ENCODE peak calls at places on chromosome 18, in four cellular contexts. C, O, F and V are unnamed samples.

GRCh38 chr18:79529991-79530390 is 134.3 kb downstream of the NFATC1 start:
- DNase-seq in C (no peak), F (no peak), O (no peak), V (no peak)

GRCh38 chr18:52694804-52695203 is 354.8 kb downstream of the DCC start:
- DNase-seq in F (no peak), C (no peak), O (no peak), V (no peak)

GRCh38 chr18:58668897-58669296 is 2.4 kb upstream of the MALT1 start:
- DNase-seq in O (no peak), F (no peak), C (no peak), V (no peak)

GRCh38 chr18:62435435-62436031 is 87.3 kb upstream of the ZCCHC2 start:
- DNase-seq in O (no peak), C (no peak), F (no peak), V (no peak)

GRCh38 chr18:9436176-9436575 is 39.1 kb upstream of the RALBP1 start:
- DNase-seq in F (no peak), C (no peak), O (no peak), V (no peak)

GRCh38 chr18:79870369-79871025 is 72.8 kb downstream of the KCNG2 start:
- DNase-seq in F (peak), O (no peak), C (no peak), V (no peak)

GRCh38 chr18:73945130-73945792 is 202.4 kb downstream of the FBXO15 start:
- DNase-seq in O (no peak), F (no peak), C (no peak), V (no peak)

GRCh38 chr18:42028232-42028832 is 73.3 kb downstream of the PIK3C3 start:
- DNase-seq in O (no peak), C (no peak), F (no peak), V (no peak)

GRCh38 chr18:11002277-11002676 is 147.1 kb downstream of the PIEZO2 start:
- DNase-seq in F (no peak), C (no peak), O (no peak), V (no peak)

GRCh38 chr18:58314284-58314683 is 270.3 kb downstream of the NEDD4L start:
- DNase-seq in O (no peak), F (no peak), C (no peak), V (peak)

GRCh38 chr18:26468931-26469340 is 79.4 kb downstream of the KCTD1 start:
- DNase-seq in F (no peak), C (peak), O (no peak), V (no peak)

DNA sequence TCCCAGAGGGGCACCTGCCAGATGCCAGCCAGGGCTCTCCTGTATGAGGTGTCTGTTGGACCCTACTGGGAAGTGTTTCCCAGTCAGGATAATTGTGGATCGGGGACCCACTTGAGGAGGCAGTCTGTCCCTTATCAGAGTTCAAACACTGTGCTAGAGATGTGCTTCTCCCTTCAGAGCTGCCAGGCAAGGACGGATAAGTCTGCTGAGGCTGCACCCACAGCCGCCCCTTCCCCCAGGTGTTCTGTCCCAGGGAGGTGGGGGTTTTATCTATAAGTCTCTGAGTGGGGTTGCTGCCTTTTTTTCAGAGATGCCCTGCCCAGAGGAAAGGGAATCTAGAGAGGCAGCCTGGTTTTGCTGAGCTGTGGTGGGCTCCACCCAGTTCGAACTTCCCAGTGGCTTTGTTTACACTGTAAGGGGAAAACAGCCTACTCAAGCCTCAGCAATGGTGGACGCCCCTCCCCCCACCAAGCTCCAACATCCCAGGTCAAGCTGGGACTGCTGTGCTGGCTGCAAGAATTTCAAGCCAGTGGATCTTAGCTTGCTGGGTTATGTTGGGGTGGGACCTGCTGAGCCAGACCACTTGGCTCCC is 324.0 kb upstream of the SETBP1 start:
- DNase-seq in F (no peak), O (no peak), C (no peak), V (no peak)
- TF ChIP-seq POLR2A in F (no peak), O (no peak), C (no peak), V (no peak)

DNA sequence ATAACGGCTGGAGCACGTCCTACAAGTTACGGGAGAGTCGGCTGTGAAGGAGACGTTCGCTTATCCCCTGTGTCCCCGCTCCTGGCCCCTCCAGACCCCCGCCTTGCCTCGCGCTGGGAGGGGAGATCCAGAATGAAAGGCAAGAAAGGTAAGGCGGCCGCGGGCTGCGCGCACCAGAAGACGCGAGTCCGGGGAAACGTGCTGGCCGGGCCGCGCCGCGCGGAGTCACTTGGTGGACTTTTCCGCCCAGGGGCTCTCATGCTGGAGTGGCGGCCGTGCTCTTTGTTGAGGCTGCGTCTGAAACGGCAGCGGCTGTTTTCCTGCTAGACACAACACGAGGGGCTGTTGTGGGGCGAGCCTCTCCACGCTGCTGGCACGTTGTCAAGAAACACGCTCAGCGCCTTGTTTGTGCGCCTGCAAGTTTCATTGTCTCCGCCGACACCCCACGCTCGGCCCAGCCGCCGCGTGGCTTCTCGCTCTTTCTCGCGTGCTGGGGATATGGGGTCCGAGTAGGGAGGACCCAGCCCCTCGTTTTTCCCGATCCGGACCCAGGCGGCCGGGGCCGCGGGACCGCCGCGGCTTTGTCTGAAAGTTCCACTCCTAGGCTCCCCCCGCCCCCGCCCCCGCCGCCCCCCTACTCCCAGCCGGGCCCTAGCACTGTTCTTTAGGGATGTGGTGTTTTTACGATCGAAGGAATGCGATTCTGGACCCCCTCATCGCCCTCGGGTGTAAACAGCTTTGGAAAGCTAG is 561 bp downstream of the TGIF1 start:
- DNase-seq in O (no peak), C (no peak), F (peak), V (peak)
- TF ChIP-seq POLR2A in O (no peak), C (no peak), F (peak), V (peak)

GRCh38 chr18:22683196-22683676 is 249.9 kb upstream of the RBBP8 start:
- DNase-seq in F (no peak), C (no peak), O (no peak), V (peak)
- TF ChIP-seq POLR2A in F (no peak), C (no peak), O (no peak), V (no peak)

GRCh38 chr18:44681039-44681595 is 429 bp downstream of the SETBP1 start:
- DNase-seq in C (no peak), O (no peak), F (peak), V (no peak)

GRCh38 chr18:44679912-44680270 is 797 bp upstream of the SETBP1 start:
- DNase-seq in C (peak), O (peak), F (peak), V (peak)

GRCh38 chr18:44679056-44679911 is 1.4 kb upstream of the SETBP1 start:
- DNase-seq in C (peak), O (peak), F (peak), V (peak)

GRCh38 chr18:44681611-44682010 is 923 bp downstream of the SETBP1 start:
- DNase-seq in F (no peak), C (no peak), O (no peak), V (no peak)

GRCh38 chr18:44680271-44681038 is at the start of gene SETBP1:
- DNase-seq in O (peak), F (peak), C (peak), V (peak)
- TF ChIP-seq POLR2A in O (peak), F (no peak), C (peak), V (no peak)

GRCh38 chr18:35290070-35290735 is at the start of gene ZSCAN30:
- DNase-seq in C (peak), F (peak), O (peak), V (peak)
- TF ChIP-seq POLR2A in C (peak), F (peak), O (peak), V (peak)

GRCh38 chr18:3012920-3013810 is at the start of gene LPIN2:
- DNase-seq in F (peak), C (peak), O (peak), V (peak)
- TF ChIP-seq POLR2A in F (peak), C (no peak), O (no peak), V (no peak)

DNA sequence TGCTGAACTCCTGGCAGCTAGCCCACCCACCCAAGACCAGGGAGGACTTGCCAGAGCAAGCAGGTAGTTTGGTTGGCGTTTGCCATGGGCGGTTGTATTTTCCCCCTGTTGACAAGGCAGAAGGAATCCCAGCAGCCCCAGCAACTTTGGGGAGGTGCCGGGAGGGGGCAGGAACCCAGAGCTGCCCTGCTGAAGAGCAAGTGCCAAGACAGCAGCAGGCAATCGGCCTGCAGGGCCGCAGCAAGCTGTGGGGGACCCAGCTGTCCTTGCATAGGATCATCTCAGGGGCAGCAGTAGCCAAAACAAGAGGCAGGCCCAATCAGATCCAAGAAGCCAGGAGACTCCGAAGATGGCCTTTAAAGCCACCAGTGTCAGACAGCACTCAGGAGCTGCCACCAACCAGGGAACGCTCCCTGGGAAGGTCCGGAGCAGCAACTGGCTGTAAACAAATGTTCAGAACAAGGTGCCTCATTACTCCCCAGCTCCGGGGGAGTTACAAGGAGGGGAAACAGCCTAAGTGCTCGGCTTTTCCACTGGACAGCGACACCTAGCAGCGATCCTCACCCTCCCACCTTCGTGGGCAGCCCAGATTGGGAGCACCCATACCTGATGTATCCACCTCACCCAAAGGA is 2.1 kb downstream of the ST8SIA5 start:
- DNase-seq in C (no peak), O (no peak), F (no peak), V (no peak)
- TF ChIP-seq POLR2A in C (no peak), O (no peak), F (no peak), V (no peak)

GRCh38 chr18:3262234-3263171 is 570 bp downstream of the MYL12B start:
- DNase-seq in C (no peak), F (no peak), O (peak), V (peak)

GRCh38 chr18:3257627-3258120 is 4.3 kb upstream of the MYL12B start:
- DNase-seq in C (no peak), O (no peak), F (no peak), V (no peak)

GRCh38 chr18:3261035-3261392 is 919 bp upstream of the MYL12B start:
- DNase-seq in C (no peak), O (no peak), F (no peak), V (no peak)

GRCh38 chr18:3264362-3264761 is 2.4 kb downstream of the MYL12B start:
- DNase-seq in C (no peak), O (no peak), F (no peak), V (no peak)

GRCh38 chr18:3261393-3262233 is at the start of gene MYL12B:
- DNase-seq in F (peak), O (peak), C (peak), V (peak)
- TF ChIP-seq POLR2A in F (peak), O (peak), C (peak), V (peak)

GRCh38 chr18:48994044-48994651 is 43.4 kb upstream of the SMAD7 start:
- DNase-seq in O (no peak), C (no peak), F (no peak), V (no peak)
- TF ChIP-seq POLR2A in O (no peak), C (no peak), F (no peak), V (no peak)